ENCODE peak calls at places on chromosome 2, in seven cellular contexts. One of them, this sample, is unnamed.

GRCh38 chr2:222842517-222843174 is 18.2 kb upstream of the ACSL3 start:
- DNase-seq in CD4-positive, alpha-beta T cell: no peak
- DNase-seq in thoracic aorta: no peak
- DNase-seq in H9: no peak
- DNase-seq in coronary artery: no peak
- DNase-seq in progenitor cell of endocrine pancreas: no peak
- DNase-seq in pancreas: no peak
- DNase-seq in this sample: peak; percentile 60

GRCh38 chr2:143594745-143595144 is 465.5 kb downstream of the ARHGAP15 start:
- DNase-seq in CD4-positive, alpha-beta T cell: no peak
- DNase-seq in thoracic aorta: no peak
- DNase-seq in H9: no peak
- DNase-seq in coronary artery: no peak
- DNase-seq in progenitor cell of endocrine pancreas: no peak
- DNase-seq in pancreas: no peak
- DNase-seq in this sample: no peak

GRCh38 chr2:233331536-233331935 is 22.8 kb upstream of the DGKD start:
- DNase-seq in CD4-positive, alpha-beta T cell: peak; percentile 71
- DNase-seq in thoracic aorta: no peak
- DNase-seq in H9: no peak
- DNase-seq in coronary artery: no peak
- DNase-seq in progenitor cell of endocrine pancreas: no peak
- DNase-seq in pancreas: peak; percentile 67
- DNase-seq in this sample: peak; percentile 98

GRCh38 chr2:170895023-170895759 is 33.9 kb upstream of the GORASP2 start:
- DNase-seq in CD4-positive, alpha-beta T cell: no peak
- DNase-seq in thoracic aorta: no peak
- DNase-seq in H9: no peak
- DNase-seq in coronary artery: no peak
- DNase-seq in progenitor cell of endocrine pancreas: no peak
- DNase-seq in pancreas: no peak
- DNase-seq in this sample: no peak

GRCh38 chr2:30713698-30714097 is 93.5 kb downstream of the CAPN13 start:
- DNase-seq in CD4-positive, alpha-beta T cell: no peak
- DNase-seq in thoracic aorta: no peak
- DNase-seq in H9: no peak
- DNase-seq in coronary artery: peak; percentile 71
- DNase-seq in progenitor cell of endocrine pancreas: no peak
- DNase-seq in pancreas: no peak
- DNase-seq in this sample: no peak

GRCh38 chr2:203328735-203329549 is 748 bp downstream of the ABI2 start:
- DNase-seq in CD4-positive, alpha-beta T cell: peak; percentile 12
- DNase-seq in thoracic aorta: no peak
- DNase-seq in H9: peak; percentile 41
- DNase-seq in coronary artery: no peak
- DNase-seq in progenitor cell of endocrine pancreas: no peak
- DNase-seq in pancreas: peak; percentile 17
- DNase-seq in this sample: peak; percentile 72

GRCh38 chr2:159939946-159940345 is 122.5 kb downstream of the PLA2R1 start:
- DNase-seq in CD4-positive, alpha-beta T cell: no peak
- DNase-seq in thoracic aorta: no peak
- DNase-seq in H9: no peak
- DNase-seq in coronary artery: no peak
- DNase-seq in progenitor cell of endocrine pancreas: no peak
- DNase-seq in pancreas: no peak
- DNase-seq in this sample: peak; percentile 57

GRCh38 chr2:226885769-226886435 is 50.0 kb downstream of the RHBDD1 start:
- DNase-seq in CD4-positive, alpha-beta T cell: no peak
- DNase-seq in thoracic aorta: no peak
- DNase-seq in H9: no peak
- DNase-seq in coronary artery: no peak
- DNase-seq in progenitor cell of endocrine pancreas: no peak
- DNase-seq in pancreas: no peak
- DNase-seq in this sample: no peak

GRCh38 chr2:235536711-235537110 is 42.9 kb downstream of the AGAP1 start:
- DNase-seq in CD4-positive, alpha-beta T cell: no peak
- DNase-seq in thoracic aorta: no peak
- DNase-seq in H9: no peak
- DNase-seq in coronary artery: no peak
- DNase-seq in progenitor cell of endocrine pancreas: no peak
- DNase-seq in pancreas: no peak
- DNase-seq in this sample: no peak

GRCh38 chr2:8437228-8437948 is 244.5 kb upstream of the ID2 start:
- DNase-seq in CD4-positive, alpha-beta T cell: no peak
- DNase-seq in thoracic aorta: no peak
- DNase-seq in H9: no peak
- DNase-seq in coronary artery: no peak
- DNase-seq in progenitor cell of endocrine pancreas: no peak
- DNase-seq in pancreas: peak; percentile 5
- DNase-seq in this sample: no peak

GRCh38 chr2:192886636-192887035 is 691.9 kb upstream of the TMEFF2 start:
- DNase-seq in CD4-positive, alpha-beta T cell: no peak
- DNase-seq in thoracic aorta: no peak
- DNase-seq in H9: no peak
- DNase-seq in coronary artery: no peak
- DNase-seq in progenitor cell of endocrine pancreas: no peak
- DNase-seq in pancreas: no peak
- DNase-seq in this sample: no peak

GRCh38 chr2:163182764-163183354 is 344.3 kb upstream of the KCNH7 start:
- DNase-seq in CD4-positive, alpha-beta T cell: no peak
- DNase-seq in thoracic aorta: no peak
- DNase-seq in H9: no peak
- DNase-seq in coronary artery: no peak
- DNase-seq in progenitor cell of endocrine pancreas: no peak
- DNase-seq in pancreas: no peak
- DNase-seq in this sample: peak; percentile 32

GRCh38 chr2:124582387-124582786 is 557.3 kb downstream of the CNTNAP5 start:
- DNase-seq in CD4-positive, alpha-beta T cell: no peak
- DNase-seq in thoracic aorta: no peak
- DNase-seq in H9: no peak
- DNase-seq in coronary artery: no peak
- DNase-seq in progenitor cell of endocrine pancreas: no peak
- DNase-seq in pancreas: no peak
- DNase-seq in this sample: no peak

GRCh38 chr2:133477614-133477990 is 90.7 kb downstream of the NCKAP5 start:
- DNase-seq in CD4-positive, alpha-beta T cell: no peak
- DNase-seq in thoracic aorta: no peak
- DNase-seq in H9: no peak
- DNase-seq in coronary artery: no peak
- DNase-seq in progenitor cell of endocrine pancreas: no peak
- DNase-seq in pancreas: no peak
- DNase-seq in this sample: no peak

GRCh38 chr2:207073791-207074678 is 91.7 kb downstream of the KLF7 start:
- DNase-seq in CD4-positive, alpha-beta T cell: no peak
- DNase-seq in thoracic aorta: no peak
- DNase-seq in H9: no peak
- DNase-seq in coronary artery: no peak
- DNase-seq in progenitor cell of endocrine pancreas: no peak
- DNase-seq in pancreas: no peak
- DNase-seq in this sample: peak; percentile 9

GRCh38 chr2:202032841-202033316 is 776 bp upstream of the FZD7 start:
- DNase-seq in CD4-positive, alpha-beta T cell: peak; percentile 19
- DNase-seq in thoracic aorta: no peak
- DNase-seq in H9: peak; percentile 67
- DNase-seq in coronary artery: peak; percentile 81
- DNase-seq in progenitor cell of endocrine pancreas: peak; percentile 63
- DNase-seq in pancreas: peak; percentile 42
- DNase-seq in this sample: peak; percentile 77

GRCh38 chr2:62364786-62365185 is 141.2 kb downstream of the TMEM17 start:
- DNase-seq in CD4-positive, alpha-beta T cell: no peak
- DNase-seq in thoracic aorta: no peak
- DNase-seq in H9: no peak
- DNase-seq in coronary artery: no peak
- DNase-seq in progenitor cell of endocrine pancreas: no peak
- DNase-seq in pancreas: no peak
- DNase-seq in this sample: no peak

GRCh38 chr2:62372824-62373223 is 133.2 kb downstream of the TMEM17 start:
- DNase-seq in CD4-positive, alpha-beta T cell: no peak
- DNase-seq in thoracic aorta: no peak
- DNase-seq in H9: no peak
- DNase-seq in coronary artery: no peak
- DNase-seq in progenitor cell of endocrine pancreas: no peak
- DNase-seq in pancreas: no peak
- DNase-seq in this sample: no peak

GRCh38 chr2:62370304-62371250 is 135.4 kb downstream of the TMEM17 start:
- DNase-seq in CD4-positive, alpha-beta T cell: no peak
- DNase-seq in thoracic aorta: no peak
- DNase-seq in H9: no peak
- DNase-seq in coronary artery: no peak
- DNase-seq in progenitor cell of endocrine pancreas: no peak
- DNase-seq in pancreas: no peak
- DNase-seq in this sample: no peak

GRCh38 chr2:62374301-62374960 is 131.6 kb downstream of the TMEM17 start:
- DNase-seq in CD4-positive, alpha-beta T cell: no peak
- DNase-seq in thoracic aorta: no peak
- DNase-seq in H9: no peak
- DNase-seq in coronary artery: no peak
- DNase-seq in progenitor cell of endocrine pancreas: no peak
- DNase-seq in pancreas: no peak
- DNase-seq in this sample: no peak

GRCh38 chr2:62369549-62370164 is 136.3 kb downstream of the TMEM17 start:
- DNase-seq in CD4-positive, alpha-beta T cell: no peak
- DNase-seq in thoracic aorta: no peak
- DNase-seq in H9: no peak
- DNase-seq in coronary artery: no peak
- DNase-seq in progenitor cell of endocrine pancreas: no peak
- DNase-seq in pancreas: no peak
- DNase-seq in this sample: no peak
- TF ChIP-seq CTCF in CD4-positive, alpha-beta T cell: no peak
- TF ChIP-seq CTCF in thoracic aorta: no peak
- TF ChIP-seq CTCF in H9: no peak
- TF ChIP-seq CTCF in coronary artery: no peak
- TF ChIP-seq CTCF in progenitor cell of endocrine pancreas: no peak
- TF ChIP-seq CTCF in pancreas: no peak
- TF ChIP-seq CTCF in this sample: no peak

GRCh38 chr2:154400891-154401290 is 297.6 kb upstream of the KCNJ3 start:
- DNase-seq in CD4-positive, alpha-beta T cell: no peak
- DNase-seq in thoracic aorta: no peak
- DNase-seq in H9: no peak
- DNase-seq in coronary artery: no peak
- DNase-seq in progenitor cell of endocrine pancreas: no peak
- DNase-seq in pancreas: no peak
- DNase-seq in this sample: no peak

GRCh38 chr2:154403242-154403790 is 295.2 kb upstream of the KCNJ3 start:
- DNase-seq in CD4-positive, alpha-beta T cell: no peak
- DNase-seq in thoracic aorta: no peak
- DNase-seq in H9: no peak
- DNase-seq in coronary artery: no peak
- DNase-seq in progenitor cell of endocrine pancreas: no peak
- DNase-seq in pancreas: no peak
- DNase-seq in this sample: no peak

DNA sequence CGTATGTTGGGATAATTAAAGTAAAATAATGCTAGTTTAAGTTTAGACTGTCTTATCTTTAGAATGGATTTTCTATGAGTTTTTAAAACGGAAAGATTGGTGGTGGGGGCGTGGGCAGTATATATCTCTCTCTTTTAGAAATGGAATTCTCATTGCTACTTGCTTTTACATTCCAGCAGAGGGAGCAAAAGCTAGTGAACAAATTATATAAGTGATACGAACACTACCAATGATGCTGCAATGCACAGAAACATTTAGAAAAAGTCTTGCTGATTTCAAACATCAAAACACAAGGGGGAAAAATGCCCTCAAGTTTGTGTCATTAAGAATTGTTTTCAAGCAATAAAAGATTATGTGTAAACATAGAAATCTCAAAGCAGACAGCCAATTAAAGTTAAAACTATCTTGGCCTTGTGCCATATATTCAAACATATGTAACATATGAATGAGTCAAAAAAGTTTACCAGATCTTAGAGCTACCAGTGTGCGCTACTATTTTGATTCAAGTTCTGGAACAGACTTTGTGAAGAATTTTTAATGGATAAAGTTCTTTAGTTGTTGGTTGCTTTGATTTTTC is 296.3 kb upstream of the KCNJ3 start:
- DNase-seq in CD4-positive, alpha-beta T cell: no peak
- DNase-seq in thoracic aorta: no peak
- DNase-seq in H9: no peak
- DNase-seq in coronary artery: no peak
- DNase-seq in progenitor cell of endocrine pancreas: no peak
- DNase-seq in pancreas: no peak
- DNase-seq in this sample: peak; percentile 34
- TF ChIP-seq CTCF in CD4-positive, alpha-beta T cell: no peak
- TF ChIP-seq CTCF in thoracic aorta: no peak
- TF ChIP-seq CTCF in H9: peak; percentile 66
- TF ChIP-seq CTCF in coronary artery: no peak
- TF ChIP-seq CTCF in progenitor cell of endocrine pancreas: peak; percentile 67
- TF ChIP-seq CTCF in pancreas: no peak
- TF ChIP-seq CTCF in this sample: no peak

GRCh38 chr2:18154812-18155211 is 276.3 kb downstream of the KCNS3 start:
- DNase-seq in CD4-positive, alpha-beta T cell: no peak
- DNase-seq in thoracic aorta: no peak
- DNase-seq in H9: no peak
- DNase-seq in coronary artery: no peak
- DNase-seq in progenitor cell of endocrine pancreas: no peak
- DNase-seq in pancreas: no peak
- DNase-seq in this sample: no peak
- TF ChIP-seq CTCF in CD4-positive, alpha-beta T cell: no peak
- TF ChIP-seq CTCF in thoracic aorta: no peak
- TF ChIP-seq CTCF in H9: no peak
- TF ChIP-seq CTCF in coronary artery: no peak
- TF ChIP-seq CTCF in progenitor cell of endocrine pancreas: no peak
- TF ChIP-seq CTCF in pancreas: no peak
- TF ChIP-seq CTCF in this sample: no peak

GRCh38 chr2:220147590-220147989 is 520.2 kb downstream of the SLC4A3 start:
- DNase-seq in CD4-positive, alpha-beta T cell: no peak
- DNase-seq in thoracic aorta: no peak
- DNase-seq in H9: no peak
- DNase-seq in coronary artery: no peak
- DNase-seq in progenitor cell of endocrine pancreas: no peak
- DNase-seq in pancreas: no peak
- DNase-seq in this sample: no peak

GRCh38 chr2:220157312-220157711 is 529.9 kb downstream of the SLC4A3 start:
- DNase-seq in CD4-positive, alpha-beta T cell: no peak
- DNase-seq in thoracic aorta: no peak
- DNase-seq in H9: peak; percentile 33
- DNase-seq in coronary artery: no peak
- DNase-seq in progenitor cell of endocrine pancreas: no peak
- DNase-seq in pancreas: no peak
- DNase-seq in this sample: no peak

GRCh38 chr2:220148849-220149248 is 521.4 kb downstream of the SLC4A3 start:
- DNase-seq in CD4-positive, alpha-beta T cell: no peak
- DNase-seq in thoracic aorta: no peak
- DNase-seq in H9: no peak
- DNase-seq in coronary artery: no peak
- DNase-seq in progenitor cell of endocrine pancreas: no peak
- DNase-seq in pancreas: no peak
- DNase-seq in this sample: no peak

GRCh38 chr2:220154243-220154642 is 526.8 kb downstream of the SLC4A3 start:
- DNase-seq in CD4-positive, alpha-beta T cell: no peak
- DNase-seq in thoracic aorta: no peak
- DNase-seq in H9: no peak
- DNase-seq in coronary artery: no peak
- DNase-seq in progenitor cell of endocrine pancreas: no peak
- DNase-seq in pancreas: no peak
- DNase-seq in this sample: no peak

DNA sequence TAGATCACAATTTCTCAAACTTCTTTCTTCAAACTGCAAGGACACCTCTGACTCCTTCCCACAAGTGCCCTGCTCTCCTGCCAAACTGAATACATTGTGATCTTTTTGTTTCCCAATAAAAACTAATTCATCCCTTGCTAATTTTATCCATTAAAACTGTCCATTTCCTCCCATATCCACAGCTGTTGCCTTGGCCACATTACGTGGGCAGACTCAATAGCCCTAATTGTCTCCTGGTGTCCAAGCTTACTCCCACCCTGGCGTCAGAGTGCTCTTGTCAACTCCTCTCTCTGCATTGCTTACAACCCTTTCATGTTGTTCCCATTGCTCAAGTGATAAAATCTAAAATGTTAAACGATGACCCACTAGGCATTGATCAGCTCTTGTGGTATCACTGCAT is 524.9 kb downstream of the SLC4A3 start:
- DNase-seq in CD4-positive, alpha-beta T cell: no peak
- DNase-seq in thoracic aorta: no peak
- DNase-seq in H9: no peak
- DNase-seq in coronary artery: no peak
- DNase-seq in progenitor cell of endocrine pancreas: no peak
- DNase-seq in pancreas: no peak
- DNase-seq in this sample: no peak
- TF ChIP-seq CTCF in CD4-positive, alpha-beta T cell: no peak
- TF ChIP-seq CTCF in thoracic aorta: no peak
- TF ChIP-seq CTCF in H9: no peak
- TF ChIP-seq CTCF in coronary artery: no peak
- TF ChIP-seq CTCF in progenitor cell of endocrine pancreas: no peak
- TF ChIP-seq CTCF in pancreas: no peak
- TF ChIP-seq CTCF in this sample: no peak